ENCODE peak calls at places on chromosomes 4 and X, in five cellular contexts. M is hepatic stellate cell, G is neural progenitor cell, T is fibroblast of lung, P is OCI-M1. I is an unnamed sample.

GRCh38 chr4:80419946-80420345 is 84.4 kb downstream of the CFAP299 start:
- DNase-seq in P (no peak), G (no peak), M (no peak), T (no peak), I (no peak)

GRCh38 chr4:3339566-3339965 is 46.7 kb downstream of the RGS12 start:
- DNase-seq in M (no peak), T (no peak), G (no peak), P (no peak), I (no peak)

GRCh38 chr4:6332042-6332668 is 62.5 kb downstream of the WFS1 start:
- DNase-seq in T (no peak), P (peak), M (peak), G (peak), I (peak)

GRCh38 chr4:6381571-6382123 is 90.8 kb downstream of the PPP2R2C start:
- DNase-seq in G (no peak), T (no peak), M (no peak), P (no peak), I (no peak)

GRCh38 chrX:134868766-134869495 is 121.9 kb upstream of the SMIM10 start:
- DNase-seq in P (no peak), G (no peak), M (peak), T (peak), I (peak)

GRCh38 chr4:119025440-119025839 is 110.2 kb upstream of the MYOZ2 start:
- DNase-seq in T (peak), P (peak), G (no peak), M (no peak), I (peak)

GRCh38 chr4:107721436-107722090 is 1.5 kb upstream of the PAPSS1 start:
- DNase-seq in G (peak), T (no peak), M (no peak), P (peak), I (no peak)

GRCh38 chr4:54064317-54065275 is at the start of gene CHIC2:
- DNase-seq in P (peak), G (peak), T (peak), M (peak), I (peak)

GRCh38 chrX:20527458-20528099 is 260.9 kb upstream of the RPS6KA3 start:
- DNase-seq in G (peak), T (no peak), M (no peak), P (peak), I (peak)

GRCh38 chr4:633976-634598 is 8.7 kb downstream of the PDE6B start:
- DNase-seq in G (no peak), P (no peak), M (no peak), T (no peak), I (no peak)

GRCh38 chrX:107574711-107575110 is 53.6 kb upstream of the PRPS1 start:
- DNase-seq in P (no peak), G (no peak), T (peak), M (no peak), I (peak)

GRCh38 chr4:141134051-141134450 is 782 bp upstream of the RNF150 start:
- DNase-seq in M (peak), T (peak), P (no peak), G (no peak), I (no peak)

GRCh38 chr4:4338632-4339031 is 48.3 kb upstream of the NSG1 start:
- DNase-seq in P (no peak), G (no peak), M (no peak), T (no peak), I (no peak)

GRCh38 chr4:151627491-151627890 is 133.3 kb downstream of the GATB start:
- DNase-seq in M (no peak), G (no peak), T (peak), P (no peak), I (peak)

GRCh38 chrX:129759576-129760061 is 20.1 kb upstream of the SASH3 start:
- DNase-seq in G (peak), T (peak), M (no peak), P (peak), I (peak)

GRCh38 chr4:48340276-48340904 is 939 bp upstream of the SLAIN2 start:
- DNase-seq in T (peak), M (peak), P (peak), G (peak), I (peak)

GRCh38 chr4:110165382-110166285 is 32.8 kb downstream of the ELOVL6 start:
- DNase-seq in T (peak), P (peak), M (peak), G (peak), I (peak)

GRCh38 chrX:63922221-63922620 is 137.2 kb upstream of the ARHGEF9 start:
- DNase-seq in T (peak), P (no peak), M (peak), G (no peak), I (peak)

GRCh38 chr4:149322203-149322602 is 493.4 kb downstream of the IQCM start:
- DNase-seq in T (no peak), M (no peak), P (peak), G (peak), I (no peak)

GRCh38 chrX:154325541-154325940 is 29.9 kb downstream of the TKTL1 start:
- DNase-seq in G (no peak), T (peak), M (no peak), P (no peak), I (no peak)

GRCh38 chr4:87017580-87018061 is 82.8 kb downstream of the AFF1 start:
- DNase-seq in P (peak), M (peak), G (no peak), T (peak), I (no peak)

GRCh38 chrX:121322159-121322558 is 274.7 kb downstream of the GLUD2 start:
- DNase-seq in P (peak), G (no peak), T (no peak), M (no peak), I (peak)

GRCh38 chr4:113106076-113106475 is 56.6 kb downstream of the ANK2 start:
- DNase-seq in M (peak), P (peak), G (no peak), T (peak), I (peak)

GRCh38 chrX:10608099-10608498 is 12.3 kb downstream of the MID1 start:
- DNase-seq in T (peak), P (no peak), G (no peak), M (no peak), I (peak)

GRCh38 chr4:158860856-158861255 is 92.0 kb downstream of the FNIP2 start:
- DNase-seq in G (no peak), T (no peak), P (no peak), M (no peak), I (no peak)

GRCh38 chr4:52838729-52839722 is 23.1 kb upstream of the RASL11B start:
- DNase-seq in M (no peak), P (no peak), T (no peak), G (no peak), I (no peak)

GRCh38 chr4:145012841-145013240 is 85.2 kb downstream of the ANAPC10 start:
- DNase-seq in P (peak), M (no peak), G (no peak), T (peak), I (peak)

GRCh38 chrX:11558972-11559371 is 106.7 kb downstream of the ARHGAP6 start:
- DNase-seq in P (peak), M (peak), T (no peak), G (peak), I (peak)

I was measured in PC-3.